ENCODE peak calls at places on chromosomes 11 and 22, in four cellular contexts. U is K562, N is HepG2, C is GM12878. B is an unnamed sample.

GRCh38 chr11:44236261-44236660 is 73.7 kb downstream of the ALX4 start:
- DNase-seq in U (no peak), N (no peak), C (no peak), B (no peak)

GRCh38 chr11:2798951-2799761 is 86.4 kb downstream of the CDKN1C start:
- DNase-seq in U (no peak), N (peak; percentile 21), C (no peak), B (no peak)

GRCh38 chr22:49966716-49967332 is 6.3 kb downstream of the PIM3 start:
- DNase-seq in U (peak; percentile 57), N (peak; percentile 80), C (no peak), B (no peak)

GRCh38 chr11:70440206-70440605 is 41.9 kb downstream of the CTTN start:
- DNase-seq in U (no peak), N (no peak), C (no peak), B (no peak)

GRCh38 chr22:17999851-18000250 is 24.5 kb downstream of the MICAL3 start:
- DNase-seq in U (no peak), N (no peak), C (no peak), B (no peak)

GRCh38 chr11:66288138-66288865 is 641 bp downstream of the YIF1A start:
- DNase-seq in U (no peak), N (peak; percentile 39), C (no peak), B (no peak)

GRCh38 chr22:44839721-44840120 is 87.3 kb downstream of the ARHGAP8 start:
- DNase-seq in U (no peak), N (no peak), C (no peak), B (no peak)

GRCh38 chr11:64094463-64095223 is 58.9 kb downstream of the FLRT1 start:
- DNase-seq in U (peak; percentile 56), N (no peak), C (no peak), B (peak; percentile 84)

GRCh38 chr11:67648140-67648795 is 2.3 kb downstream of the ACY3 start:
- DNase-seq in U (peak; percentile 53), N (peak; percentile 56), C (no peak), B (peak; percentile 47)

GRCh38 chr11:64165482-64165841 is 451 bp downstream of the MACROD1 start:
- DNase-seq in U (peak; percentile 64), N (no peak), C (no peak), B (peak; percentile 48)

GRCh38 chr11:19817265-19817851 is 104.7 kb downstream of the NAV2 start:
- DNase-seq in U (no peak), N (no peak), C (no peak), B (no peak)

GRCh38 chr22:41478891-41479521 is 10.1 kb downstream of the ACO2 start:
- DNase-seq in U (no peak), N (no peak), C (peak; percentile 61), B (no peak)
- TF ChIP-seq HDAC2 in U (no peak), N (no peak), C (no peak), B (no peak)

GRCh38 chr11:92838655-92839334 is 130.7 kb upstream of the MTNR1B start:
- DNase-seq in U (no peak), N (no peak), C (no peak), B (no peak)
- TF ChIP-seq MYC in U (no peak), N (no peak), C (no peak), B (no peak)

GRCh38 chr11:88246680-88247079 is 71.4 kb upstream of the RAB38 start:
- DNase-seq in U (no peak), N (no peak), C (no peak), B (peak; percentile 10)
- H3K4me2 ChIP-seq in U (no peak overlapping the region), N (no peak overlapping the region), C (no peak overlapping the region), B (no peak overlapping the region)

DNA sequence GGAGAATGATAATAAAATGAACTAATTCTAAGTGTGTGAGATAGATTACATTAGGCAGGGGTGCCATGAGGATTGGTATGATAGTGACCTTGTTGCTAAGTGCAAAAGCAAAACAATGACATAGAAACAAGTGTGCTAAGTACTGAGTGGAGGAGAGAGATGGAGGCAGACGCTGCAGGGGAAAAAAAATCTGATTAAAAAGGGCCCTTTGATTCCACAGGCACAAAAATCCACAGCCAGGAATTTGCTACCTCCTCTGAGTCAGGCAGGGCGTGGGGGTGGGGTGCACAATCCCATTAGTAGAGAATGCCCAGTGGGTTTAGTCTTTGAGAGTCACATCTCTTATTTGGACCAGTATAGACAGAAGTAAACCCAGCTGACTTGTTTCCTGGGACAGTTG is at the start of gene CNTF:
- DNase-seq in U (no peak), N (no peak), C (no peak), B (no peak)
- TF ChIP-seq HDAC2 in U (no peak), N (no peak), C (no peak), B (no peak)

DNA sequence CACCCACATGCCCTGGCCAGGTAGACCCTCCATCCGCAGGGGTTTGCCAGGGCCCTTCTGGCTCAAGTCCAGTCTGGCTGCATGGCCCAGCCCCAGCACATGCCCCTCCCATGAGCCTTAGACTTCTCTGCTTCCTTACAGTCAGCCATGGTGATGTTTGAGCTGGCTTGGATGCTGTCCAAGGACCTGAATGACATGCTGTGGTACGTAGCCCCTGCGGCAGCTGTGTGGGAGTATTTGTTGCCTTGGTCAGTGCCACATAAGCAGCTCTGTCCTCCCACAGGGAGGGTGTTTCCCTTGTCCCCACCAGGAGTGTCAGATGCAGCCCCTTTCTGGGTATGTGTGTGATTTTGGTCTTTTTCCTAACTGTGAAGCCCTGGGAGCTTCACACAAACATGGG is 17.5 kb downstream of the CDC45 start:
- DNase-seq in U (peak; percentile 81), N (no peak), C (no peak), B (no peak)
- TF ChIP-seq MYC in U (no peak), N (no peak), C (no peak), B (no peak)